ENCODE peak calls at places on chromosomes 12 and 14, in ten cellular contexts. One of them, this sample, is unnamed.

GRCh38 chr14:70770490-70770889 is 38.8 kb downstream of the MAP3K9 start:
- DNase-seq in substantia nigra: no peak
- DNase-seq in C1 segment of cervical spinal cord: no peak
- DNase-seq in dorsolateral prefrontal cortex: no peak
- DNase-seq in activated T-cell treated with anti-CD3 and anti-CD28 coated beads, Interleukin-2, amount 50 U/mL, for 72 hours: no peak
- DNase-seq in T-cell: no peak
- DNase-seq in fibroblast of mammary gland: no peak
- DNase-seq in cardiac fibroblast: no peak
- DNase-seq in Peyer's patch: no peak
- DNase-seq in left ventricle myocardium inferior: no peak
- DNase-seq in this sample: no peak

GRCh38 chr12:108678070-108678730 is 44.5 kb upstream of the SELPLG start:
- DNase-seq in substantia nigra: no peak
- DNase-seq in C1 segment of cervical spinal cord: no peak
- DNase-seq in dorsolateral prefrontal cortex: no peak
- DNase-seq in activated T-cell treated with anti-CD3 and anti-CD28 coated beads, Interleukin-2, amount 50 U/mL, for 72 hours: no peak
- DNase-seq in T-cell: no peak
- DNase-seq in fibroblast of mammary gland: no peak
- DNase-seq in cardiac fibroblast: no peak
- DNase-seq in Peyer's patch: no peak
- DNase-seq in left ventricle myocardium inferior: no peak
- DNase-seq in this sample: no peak

GRCh38 chr12:52530366-52530765 is 10.2 kb upstream of the KRT5 start:
- DNase-seq in substantia nigra: no peak
- DNase-seq in C1 segment of cervical spinal cord: no peak
- DNase-seq in dorsolateral prefrontal cortex: no peak
- DNase-seq in activated T-cell treated with anti-CD3 and anti-CD28 coated beads, Interleukin-2, amount 50 U/mL, for 72 hours: no peak
- DNase-seq in T-cell: no peak
- DNase-seq in fibroblast of mammary gland: no peak
- DNase-seq in cardiac fibroblast: no peak
- DNase-seq in Peyer's patch: no peak
- DNase-seq in left ventricle myocardium inferior: no peak
- DNase-seq in this sample: no peak

GRCh38 chr14:55802986-55803431 is 223.0 kb downstream of the KTN1 start:
- DNase-seq in substantia nigra: no peak
- DNase-seq in C1 segment of cervical spinal cord: no peak
- DNase-seq in dorsolateral prefrontal cortex: no peak
- DNase-seq in activated T-cell treated with anti-CD3 and anti-CD28 coated beads, Interleukin-2, amount 50 U/mL, for 72 hours: peak
- DNase-seq in T-cell: no peak
- DNase-seq in fibroblast of mammary gland: peak
- DNase-seq in cardiac fibroblast: no peak
- DNase-seq in Peyer's patch: no peak
- DNase-seq in left ventricle myocardium inferior: no peak
- DNase-seq in this sample: no peak

GRCh38 chr12:7136676-7137075 is 6.5 kb downstream of the CLSTN3 start:
- DNase-seq in substantia nigra: no peak
- DNase-seq in C1 segment of cervical spinal cord: no peak
- DNase-seq in dorsolateral prefrontal cortex: no peak
- DNase-seq in activated T-cell treated with anti-CD3 and anti-CD28 coated beads, Interleukin-2, amount 50 U/mL, for 72 hours: no peak
- DNase-seq in T-cell: no peak
- DNase-seq in fibroblast of mammary gland: no peak
- DNase-seq in cardiac fibroblast: no peak
- DNase-seq in Peyer's patch: no peak
- DNase-seq in left ventricle myocardium inferior: no peak
- DNase-seq in this sample: no peak

GRCh38 chr12:14741153-14741552 is 44.8 kb upstream of the GUCY2C start:
- DNase-seq in substantia nigra: no peak
- DNase-seq in C1 segment of cervical spinal cord: no peak
- DNase-seq in dorsolateral prefrontal cortex: no peak
- DNase-seq in activated T-cell treated with anti-CD3 and anti-CD28 coated beads, Interleukin-2, amount 50 U/mL, for 72 hours: no peak
- DNase-seq in T-cell: no peak
- DNase-seq in fibroblast of mammary gland: no peak
- DNase-seq in cardiac fibroblast: no peak
- DNase-seq in Peyer's patch: no peak
- DNase-seq in left ventricle myocardium inferior: no peak
- DNase-seq in this sample: no peak

GRCh38 chr12:68106160-68106559 is 53.4 kb downstream of the IFNG start:
- DNase-seq in substantia nigra: no peak
- DNase-seq in C1 segment of cervical spinal cord: no peak
- DNase-seq in dorsolateral prefrontal cortex: no peak
- DNase-seq in activated T-cell treated with anti-CD3 and anti-CD28 coated beads, Interleukin-2, amount 50 U/mL, for 72 hours: no peak
- DNase-seq in T-cell: no peak
- DNase-seq in fibroblast of mammary gland: peak
- DNase-seq in cardiac fibroblast: peak
- DNase-seq in Peyer's patch: no peak
- DNase-seq in left ventricle myocardium inferior: no peak
- DNase-seq in this sample: no peak

GRCh38 chr14:68268197-68268596 is 448.6 kb downstream of the RAD51B start:
- DNase-seq in substantia nigra: no peak
- DNase-seq in C1 segment of cervical spinal cord: no peak
- DNase-seq in dorsolateral prefrontal cortex: no peak
- DNase-seq in activated T-cell treated with anti-CD3 and anti-CD28 coated beads, Interleukin-2, amount 50 U/mL, for 72 hours: no peak
- DNase-seq in T-cell: no peak
- DNase-seq in fibroblast of mammary gland: no peak
- DNase-seq in cardiac fibroblast: no peak
- DNase-seq in Peyer's patch: no peak
- DNase-seq in left ventricle myocardium inferior: no peak
- DNase-seq in this sample: no peak

GRCh38 chr12:90909069-90909676 is 45.8 kb downstream of the CCER1 start:
- DNase-seq in substantia nigra: peak
- DNase-seq in C1 segment of cervical spinal cord: no peak
- DNase-seq in dorsolateral prefrontal cortex: no peak
- DNase-seq in activated T-cell treated with anti-CD3 and anti-CD28 coated beads, Interleukin-2, amount 50 U/mL, for 72 hours: no peak
- DNase-seq in T-cell: no peak
- DNase-seq in fibroblast of mammary gland: peak
- DNase-seq in cardiac fibroblast: peak
- DNase-seq in Peyer's patch: no peak
- DNase-seq in left ventricle myocardium inferior: no peak
- DNase-seq in this sample: peak

GRCh38 chr12:51067771-51068170 is 15.6 kb downstream of the CSRNP2 start:
- DNase-seq in substantia nigra: no peak
- DNase-seq in C1 segment of cervical spinal cord: no peak
- DNase-seq in dorsolateral prefrontal cortex: no peak
- DNase-seq in activated T-cell treated with anti-CD3 and anti-CD28 coated beads, Interleukin-2, amount 50 U/mL, for 72 hours: no peak
- DNase-seq in T-cell: no peak
- DNase-seq in fibroblast of mammary gland: no peak
- DNase-seq in cardiac fibroblast: no peak
- DNase-seq in Peyer's patch: no peak
- DNase-seq in left ventricle myocardium inferior: no peak
- DNase-seq in this sample: no peak

GRCh38 chr12:91105807-91106206 is 5.5 kb downstream of the LUM start:
- DNase-seq in substantia nigra: no peak
- DNase-seq in C1 segment of cervical spinal cord: no peak
- DNase-seq in dorsolateral prefrontal cortex: no peak
- DNase-seq in activated T-cell treated with anti-CD3 and anti-CD28 coated beads, Interleukin-2, amount 50 U/mL, for 72 hours: no peak
- DNase-seq in T-cell: no peak
- DNase-seq in fibroblast of mammary gland: peak
- DNase-seq in cardiac fibroblast: no peak
- DNase-seq in Peyer's patch: no peak
- DNase-seq in left ventricle myocardium inferior: no peak
- DNase-seq in this sample: no peak

GRCh38 chr14:50980451-50980850 is 36.2 kb upstream of the PYGL start:
- DNase-seq in substantia nigra: no peak
- DNase-seq in C1 segment of cervical spinal cord: no peak
- DNase-seq in dorsolateral prefrontal cortex: no peak
- DNase-seq in activated T-cell treated with anti-CD3 and anti-CD28 coated beads, Interleukin-2, amount 50 U/mL, for 72 hours: no peak
- DNase-seq in T-cell: no peak
- DNase-seq in fibroblast of mammary gland: no peak
- DNase-seq in cardiac fibroblast: no peak
- DNase-seq in Peyer's patch: no peak
- DNase-seq in left ventricle myocardium inferior: no peak
- DNase-seq in this sample: no peak

GRCh38 chr12:118714051-118714460 is 267.3 kb upstream of the SRRM4 start:
- DNase-seq in substantia nigra: peak
- DNase-seq in C1 segment of cervical spinal cord: peak
- DNase-seq in dorsolateral prefrontal cortex: no peak
- DNase-seq in activated T-cell treated with anti-CD3 and anti-CD28 coated beads, Interleukin-2, amount 50 U/mL, for 72 hours: peak
- DNase-seq in T-cell: no peak
- DNase-seq in fibroblast of mammary gland: no peak
- DNase-seq in cardiac fibroblast: no peak
- DNase-seq in Peyer's patch: no peak
- DNase-seq in left ventricle myocardium inferior: no peak
- DNase-seq in this sample: peak

GRCh38 chr12:69070319-69071090 is 137.5 kb upstream of the CPM start:
- DNase-seq in substantia nigra: peak
- DNase-seq in C1 segment of cervical spinal cord: peak
- DNase-seq in dorsolateral prefrontal cortex: peak
- DNase-seq in activated T-cell treated with anti-CD3 and anti-CD28 coated beads, Interleukin-2, amount 50 U/mL, for 72 hours: peak
- DNase-seq in T-cell: peak
- DNase-seq in fibroblast of mammary gland: peak
- DNase-seq in cardiac fibroblast: peak
- DNase-seq in Peyer's patch: peak
- DNase-seq in left ventricle myocardium inferior: peak
- DNase-seq in this sample: peak

GRCh38 chr12:67698711-67699603 is 50.4 kb downstream of the DYRK2 start:
- DNase-seq in substantia nigra: no peak
- DNase-seq in C1 segment of cervical spinal cord: no peak
- DNase-seq in dorsolateral prefrontal cortex: no peak
- DNase-seq in activated T-cell treated with anti-CD3 and anti-CD28 coated beads, Interleukin-2, amount 50 U/mL, for 72 hours: peak
- DNase-seq in T-cell: peak
- DNase-seq in fibroblast of mammary gland: peak
- DNase-seq in cardiac fibroblast: no peak
- DNase-seq in Peyer's patch: no peak
- DNase-seq in left ventricle myocardium inferior: no peak
- DNase-seq in this sample: no peak

GRCh38 chr12:34389378-34390170 is 367.3 kb downstream of the ALG10 start:
- DNase-seq in substantia nigra: no peak
- DNase-seq in C1 segment of cervical spinal cord: no peak
- DNase-seq in dorsolateral prefrontal cortex: no peak
- DNase-seq in activated T-cell treated with anti-CD3 and anti-CD28 coated beads, Interleukin-2, amount 50 U/mL, for 72 hours: no peak
- DNase-seq in T-cell: no peak
- DNase-seq in fibroblast of mammary gland: no peak
- DNase-seq in cardiac fibroblast: no peak
- DNase-seq in Peyer's patch: no peak
- DNase-seq in left ventricle myocardium inferior: no peak
- DNase-seq in this sample: no peak

GRCh38 chr12:7130791-7131501 is 775 bp downstream of the CLSTN3 start:
- DNase-seq in substantia nigra: no peak
- DNase-seq in C1 segment of cervical spinal cord: peak
- DNase-seq in dorsolateral prefrontal cortex: peak
- DNase-seq in activated T-cell treated with anti-CD3 and anti-CD28 coated beads, Interleukin-2, amount 50 U/mL, for 72 hours: peak
- DNase-seq in T-cell: peak
- DNase-seq in fibroblast of mammary gland: peak
- DNase-seq in cardiac fibroblast: peak
- DNase-seq in Peyer's patch: no peak
- DNase-seq in left ventricle myocardium inferior: peak
- DNase-seq in this sample: peak

GRCh38 chr12:3885179-3886094 is 12.2 kb upstream of the PARP11 start:
- DNase-seq in substantia nigra: no peak
- DNase-seq in C1 segment of cervical spinal cord: no peak
- DNase-seq in dorsolateral prefrontal cortex: no peak
- DNase-seq in activated T-cell treated with anti-CD3 and anti-CD28 coated beads, Interleukin-2, amount 50 U/mL, for 72 hours: peak
- DNase-seq in T-cell: no peak
- DNase-seq in fibroblast of mammary gland: peak
- DNase-seq in cardiac fibroblast: peak
- DNase-seq in Peyer's patch: no peak
- DNase-seq in left ventricle myocardium inferior: no peak
- DNase-seq in this sample: peak

GRCh38 chr12:120496353-120497340 is 734 bp downstream of the DYNLL1 start:
- DNase-seq in substantia nigra: peak
- DNase-seq in C1 segment of cervical spinal cord: peak
- DNase-seq in dorsolateral prefrontal cortex: peak
- DNase-seq in activated T-cell treated with anti-CD3 and anti-CD28 coated beads, Interleukin-2, amount 50 U/mL, for 72 hours: peak
- DNase-seq in T-cell: peak
- DNase-seq in fibroblast of mammary gland: peak
- DNase-seq in cardiac fibroblast: peak
- DNase-seq in Peyer's patch: peak
- DNase-seq in left ventricle myocardium inferior: peak
- DNase-seq in this sample: peak

GRCh38 chr12:54385251-54385914 is 850 bp upstream of the ZNF385A start:
- DNase-seq in substantia nigra: peak
- DNase-seq in C1 segment of cervical spinal cord: peak
- DNase-seq in dorsolateral prefrontal cortex: no peak
- DNase-seq in activated T-cell treated with anti-CD3 and anti-CD28 coated beads, Interleukin-2, amount 50 U/mL, for 72 hours: no peak
- DNase-seq in T-cell: no peak
- DNase-seq in fibroblast of mammary gland: no peak
- DNase-seq in cardiac fibroblast: no peak
- DNase-seq in Peyer's patch: no peak
- DNase-seq in left ventricle myocardium inferior: peak
- DNase-seq in this sample: peak

GRCh38 chr12:64670856-64671639 is 60.8 kb downstream of the RASSF3 start:
- DNase-seq in substantia nigra: no peak
- DNase-seq in C1 segment of cervical spinal cord: no peak
- DNase-seq in dorsolateral prefrontal cortex: no peak
- DNase-seq in activated T-cell treated with anti-CD3 and anti-CD28 coated beads, Interleukin-2, amount 50 U/mL, for 72 hours: peak
- DNase-seq in T-cell: no peak
- DNase-seq in fibroblast of mammary gland: peak
- DNase-seq in cardiac fibroblast: peak
- DNase-seq in Peyer's patch: no peak
- DNase-seq in left ventricle myocardium inferior: no peak
- DNase-seq in this sample: peak

GRCh38 chr12:559907-560455 is 100.2 kb downstream of the B4GALNT3 start:
- DNase-seq in substantia nigra: no peak
- DNase-seq in C1 segment of cervical spinal cord: no peak
- DNase-seq in dorsolateral prefrontal cortex: no peak
- DNase-seq in activated T-cell treated with anti-CD3 and anti-CD28 coated beads, Interleukin-2, amount 50 U/mL, for 72 hours: no peak
- DNase-seq in T-cell: no peak
- DNase-seq in fibroblast of mammary gland: no peak
- DNase-seq in cardiac fibroblast: no peak
- DNase-seq in Peyer's patch: no peak
- DNase-seq in left ventricle myocardium inferior: no peak
- DNase-seq in this sample: no peak

GRCh38 chr14:88452231-88452630 is 66.8 kb downstream of the SPATA7 start:
- DNase-seq in substantia nigra: no peak
- DNase-seq in C1 segment of cervical spinal cord: no peak
- DNase-seq in dorsolateral prefrontal cortex: no peak
- DNase-seq in activated T-cell treated with anti-CD3 and anti-CD28 coated beads, Interleukin-2, amount 50 U/mL, for 72 hours: no peak
- DNase-seq in T-cell: no peak
- DNase-seq in fibroblast of mammary gland: no peak
- DNase-seq in cardiac fibroblast: no peak
- DNase-seq in Peyer's patch: no peak
- DNase-seq in left ventricle myocardium inferior: no peak
- DNase-seq in this sample: no peak

GRCh38 chr14:39576726-39577125 is 144.5 kb upstream of the FBXO33 start:
- DNase-seq in substantia nigra: no peak
- DNase-seq in C1 segment of cervical spinal cord: no peak
- DNase-seq in dorsolateral prefrontal cortex: no peak
- DNase-seq in activated T-cell treated with anti-CD3 and anti-CD28 coated beads, Interleukin-2, amount 50 U/mL, for 72 hours: no peak
- DNase-seq in T-cell: no peak
- DNase-seq in fibroblast of mammary gland: peak
- DNase-seq in cardiac fibroblast: no peak
- DNase-seq in Peyer's patch: no peak
- DNase-seq in left ventricle myocardium inferior: no peak
- DNase-seq in this sample: no peak

GRCh38 chr12:23817345-23817744 is 132.1 kb downstream of the SOX5 start:
- DNase-seq in substantia nigra: no peak
- DNase-seq in C1 segment of cervical spinal cord: no peak
- DNase-seq in dorsolateral prefrontal cortex: no peak
- DNase-seq in activated T-cell treated with anti-CD3 and anti-CD28 coated beads, Interleukin-2, amount 50 U/mL, for 72 hours: no peak
- DNase-seq in T-cell: no peak
- DNase-seq in fibroblast of mammary gland: no peak
- DNase-seq in cardiac fibroblast: no peak
- DNase-seq in Peyer's patch: no peak
- DNase-seq in left ventricle myocardium inferior: no peak
- DNase-seq in this sample: no peak

GRCh38 chr14:57492859-57493258 is 798 bp downstream of the CCDC198 start:
- DNase-seq in substantia nigra: no peak
- DNase-seq in C1 segment of cervical spinal cord: no peak
- DNase-seq in dorsolateral prefrontal cortex: no peak
- DNase-seq in activated T-cell treated with anti-CD3 and anti-CD28 coated beads, Interleukin-2, amount 50 U/mL, for 72 hours: no peak
- DNase-seq in T-cell: no peak
- DNase-seq in fibroblast of mammary gland: peak
- DNase-seq in cardiac fibroblast: peak
- DNase-seq in Peyer's patch: no peak
- DNase-seq in left ventricle myocardium inferior: no peak
- DNase-seq in this sample: no peak

GRCh38 chr14:93317836-93318807 is 14.7 kb downstream of the BTBD7 start:
- DNase-seq in substantia nigra: no peak
- DNase-seq in C1 segment of cervical spinal cord: no peak
- DNase-seq in dorsolateral prefrontal cortex: no peak
- DNase-seq in activated T-cell treated with anti-CD3 and anti-CD28 coated beads, Interleukin-2, amount 50 U/mL, for 72 hours: no peak
- DNase-seq in T-cell: no peak
- DNase-seq in fibroblast of mammary gland: peak
- DNase-seq in cardiac fibroblast: peak
- DNase-seq in Peyer's patch: no peak
- DNase-seq in left ventricle myocardium inferior: no peak
- DNase-seq in this sample: no peak

GRCh38 chr12:8742501-8742900 is 44.7 kb downstream of the RIMKLB start:
- DNase-seq in substantia nigra: no peak
- DNase-seq in C1 segment of cervical spinal cord: no peak
- DNase-seq in dorsolateral prefrontal cortex: no peak
- DNase-seq in activated T-cell treated with anti-CD3 and anti-CD28 coated beads, Interleukin-2, amount 50 U/mL, for 72 hours: no peak
- DNase-seq in T-cell: no peak
- DNase-seq in fibroblast of mammary gland: peak
- DNase-seq in cardiac fibroblast: peak
- DNase-seq in Peyer's patch: no peak
- DNase-seq in left ventricle myocardium inferior: no peak
- DNase-seq in this sample: no peak

This sample was measured in ELF-1.